ENCODE peak calls at places on chromosomes 6 and 20, in eight cellular contexts. B is stimulated activated CD8-positive, alpha-beta memory T cell treated with anti-CD3 and anti-CD28 coated beads, Interleukin-15, amount 100 ng/mL, for 24 hours; L is kidney tubule cell; D is HT1080; Z is NCI-H748 treated with DMSO at 0.1 percent for 48 hours; M is activated T-cell treated with anti-CD3 and anti-CD28 coated beads, Interleukin-2, amount 50 U/mL, for 72 hours; X is LoVo; I is NCI-H345. O is an unnamed sample.
A peak's percentile ranks its signal among the peaks of the same experiment; 100 is the strongest.

GRCh38 chr6:18386302-18386976 is 711 bp upstream of the RNF144B start:
- DNase-seq in L (peak; percentile 26), X (no peak), I (no peak), M (no peak), Z (no peak), B (no peak), D (no peak), O (no peak)

GRCh38 chr20:48783533-48784272 is 44.1 kb downstream of the PREX1 start:
- DNase-seq in X (no peak), M (peak; percentile 69), B (no peak), Z (no peak), L (no peak), D (no peak), I (no peak), O (peak; percentile 28)

GRCh38 chr6:65110031-65110430 is 597.0 kb downstream of the EYS start:
- DNase-seq in D (no peak), M (no peak), Z (no peak), X (no peak), B (no peak), L (peak; percentile 26), I (no peak), O (no peak)

GRCh38 chr6:90083891-90084290 is 189.6 kb downstream of the GJA10 start:
- DNase-seq in I (no peak), B (no peak), M (peak; percentile 53), L (no peak), Z (no peak), D (no peak), X (no peak), O (no peak)

GRCh38 chr20:61135966-61136365 is 116.1 kb upstream of the CDH4 start:
- DNase-seq in L (no peak), D (no peak), B (no peak), I (no peak), M (no peak), Z (no peak), X (no peak), O (no peak)

GRCh38 chr6:15131234-15132195 is 114.4 kb upstream of the JARID2 start:
- DNase-seq in D (no peak), B (no peak), I (no peak), Z (no peak), X (no peak), L (no peak), M (no peak), O (no peak)

GRCh38 chr20:37863289-37863688 is 39.6 kb upstream of the VSTM2L start:
- DNase-seq in D (no peak), Z (no peak), I (no peak), B (no peak), M (no peak), L (no peak), X (no peak), O (no peak)

GRCh38 chr20:62602550-62602949 is 39.8 kb upstream of the SLCO4A1 start:
- DNase-seq in Z (no peak), B (no peak), D (peak; percentile 69), X (no peak), L (peak; percentile 52), M (peak; percentile 38), I (peak; percentile 48), O (peak; percentile 75)

GRCh38 chr6:11700118-11700718 is 78.4 kb downstream of the ADTRP start:
- DNase-seq in X (peak; percentile 53), I (peak; percentile 5), M (no peak), Z (no peak), B (no peak), L (peak; percentile 56), D (peak; percentile 16), O (peak; percentile 56)

GRCh38 chr20:58447733-58448391 is 58.8 kb downstream of the VAPB start:
- DNase-seq in X (peak; percentile 15), Z (no peak), B (no peak), M (peak; percentile 63), I (peak; percentile 32), D (peak; percentile 42), L (peak; percentile 63), O (peak; percentile 43)

GRCh38 chr6:144418969-144419545 is 133.9 kb downstream of the UTRN start:
- DNase-seq in I (no peak), X (no peak), M (no peak), Z (no peak), B (no peak), L (no peak), D (no peak), O (no peak)

GRCh38 chr6:112258636-112259336 is 4.4 kb upstream of the LAMA4 start:
- DNase-seq in B (no peak), X (no peak), I (no peak), M (no peak), D (no peak), Z (no peak), L (peak; percentile 68), O (no peak)

GRCh38 chr20:47315339-47315662 is 41.2 kb downstream of the ZMYND8 start:
- DNase-seq in I (peak; percentile 69), L (no peak), D (no peak), X (no peak), M (no peak), Z (peak; percentile 29), B (no peak), O (no peak)

GRCh38 chr20:34637245-34638185 is 39.4 kb downstream of the PIGU start:
- DNase-seq in Z (no peak), D (no peak), X (no peak), M (no peak), L (no peak), B (no peak), I (no peak), O (peak; percentile 9)

GRCh38 chr6:41937472-41937871 is 4.1 kb downstream of the CCND3 start:
- DNase-seq in Z (no peak), B (no peak), D (no peak), M (no peak), L (no peak), X (no peak), I (no peak), O (no peak)

GRCh38 chr6:36717231-36717825 is 19.7 kb downstream of the RAB44 start:
- DNase-seq in L (no peak), B (no peak), I (no peak), X (no peak), D (no peak), Z (no peak), M (no peak), O (no peak)

GRCh38 chr6:46687619-46688097 is at the start of gene TDRD6:
- DNase-seq in B (no peak), M (no peak), L (no peak), X (no peak), Z (no peak), D (no peak), I (no peak), O (no peak)